ENCODE peak calls at places on chromosomes 2 and 18, in four cellular contexts. T, F, L and R are unnamed samples.

GRCh38 chr2:12498286-12498685 is 218.4 kb upstream of the TRIB2 start:
- DNase-seq in T (no peak), F (no peak), L (no peak), R (no peak)

GRCh38 chr2:42103829-42104228 is 56.0 kb downstream of the PKDCC start:
- DNase-seq in T (no peak), F (no peak), L (no peak), R (no peak)

GRCh38 chr2:70946832-70947442 is 11.2 kb downstream of the ATP6V1B1 start:
- DNase-seq in T (peak), F (no peak), L (peak), R (peak)

GRCh38 chr2:9166579-9167392 is 39.8 kb upstream of the ASAP2 start:
- DNase-seq in T (no peak), F (no peak), L (peak), R (no peak)

GRCh38 chr2:217553202-217553601 is 449.6 kb downstream of the TNS1 start:
- DNase-seq in T (no peak), F (no peak), L (no peak), R (no peak)

GRCh38 chr18:54329787-54330186 is 27.9 kb downstream of the STARD6 start:
- DNase-seq in T (no peak), F (no peak), L (no peak), R (no peak)

GRCh38 chr2:20664071-20664390 is 2.9 kb upstream of the GDF7 start:
- DNase-seq in T (no peak), F (no peak), L (no peak), R (no peak)

GRCh38 chr2:46411245-46411641 is 68.1 kb upstream of the TMEM247 start:
- DNase-seq in T (no peak), F (no peak), L (no peak), R (no peak)

GRCh38 chr18:43664487-43665008 is 387.3 kb upstream of the SYT4 start:
- DNase-seq in T (no peak), F (no peak), L (peak), R (no peak)

GRCh38 chr2:70565039-70565731 is 11.6 kb upstream of the TGFA start:
- DNase-seq in T (no peak), F (no peak), L (no peak), R (no peak)

GRCh38 chr2:148725569-148725968 is 81.0 kb downstream of the EPC2 start:
- DNase-seq in T (no peak), F (no peak), L (no peak), R (no peak)

GRCh38 chr18:57575542-57575941 is 11.0 kb downstream of the FECH start:
- DNase-seq in T (no peak), F (no peak), L (no peak), R (no peak)

GRCh38 chr2:101843048-101843447 is 145.5 kb downstream of the MAP4K4 start:
- DNase-seq in T (no peak), F (no peak), L (peak), R (peak)

GRCh38 chr2:216343221-216343985 is 28.9 kb downstream of the MARCHF4 start:
- DNase-seq in T (no peak), F (no peak), L (no peak), R (no peak)

GRCh38 chr2:70596293-70596692 is 42.7 kb upstream of the TGFA start:
- DNase-seq in T (no peak), F (no peak), L (peak), R (peak)

GRCh38 chr2:112147382-112147781 is 9.2 kb downstream of the FBLN7 start:
- DNase-seq in T (no peak), F (peak), L (peak), R (no peak)

GRCh38 chr2:57479994-57480393 is 566.6 kb upstream of the VRK2 start:
- DNase-seq in T (no peak), F (no peak), L (no peak), R (peak)

GRCh38 chr2:232455426-232456255 is at the start of gene ALPI:
- DNase-seq in T (no peak), F (no peak), L (no peak), R (no peak)

GRCh38 chr2:23286765-23287155 is 98.2 kb upstream of the KLHL29 start:
- DNase-seq in T (peak), F (peak), L (peak), R (peak)

GRCh38 chr2:109707281-109708147 is 86.6 kb upstream of the RGPD5 start:
- DNase-seq in T (no peak), F (no peak), L (no peak), R (no peak)

GRCh38 chr2:120219766-120220165 is 3.4 kb downstream of the TMEM185B start:
- DNase-seq in T (no peak), F (no peak), L (no peak), R (no peak)

GRCh38 chr2:102063360-102063947 is 71.7 kb downstream of the IL1R2 start:
- DNase-seq in T (peak), F (peak), L (peak), R (peak)

GRCh38 chr18:48408727-48409590 is at the start of gene ZBTB7C:
- DNase-seq in T (peak), F (peak), L (no peak), R (no peak)

GRCh38 chr2:189393440-189394111 is 47.7 kb upstream of the WDR75 start:
- DNase-seq in T (no peak), F (no peak), L (peak), R (peak)

GRCh38 chr18:5653802-5654201 is 110.0 kb upstream of the EPB41L3 start:
- DNase-seq in T (no peak), F (no peak), L (no peak), R (no peak)

GRCh38 chr18:70330887-70331286 is 42.0 kb downstream of the SOCS6 start:
- DNase-seq in T (no peak), F (no peak), L (no peak), R (no peak)

GRCh38 chr2:223243233-223243632 is 191.2 kb downstream of the KCNE4 start:
- DNase-seq in T (no peak), F (no peak), L (no peak), R (no peak)

GRCh38 chr2:217215877-217216276 is 356.0 kb upstream of the TNP1 start:
- DNase-seq in T (no peak), F (no peak), L (no peak), R (no peak)

GRCh38 chr2:223536546-223536945 is 65.6 kb downstream of the SCG2 start:
- DNase-seq in T (no peak), F (no peak), L (no peak), R (no peak)

GRCh38 chr2:109638807-109639206 is 24.6 kb downstream of the SOWAHC start:
- DNase-seq in T (peak), F (no peak), L (peak), R (peak)

GRCh38 chr2:204669386-204669785 is 124.1 kb downstream of the PARD3B start:
- DNase-seq in T (no peak), F (no peak), L (peak), R (no peak)

GRCh38 chr2:148993336-148993735 is 45.2 kb upstream of the LYPD6B start:
- DNase-seq in T (no peak), F (no peak), L (no peak), R (no peak)

GRCh38 chr2:113918229-113918628 is 28.3 kb downstream of the ACTR3 start:
- DNase-seq in T (no peak), F (no peak), L (no peak), R (no peak)

GRCh38 chr2:85935746-85936208 is 47.0 kb upstream of the ST3GAL5 start:
- DNase-seq in T (no peak), F (no peak), L (peak), R (peak)

GRCh38 chr2:48398285-48399135 is 131.4 kb upstream of the STON1 start:
- DNase-seq in T (no peak), F (no peak), L (peak), R (no peak)

GRCh38 chr2:207852791-207853190 is 83.1 kb upstream of the FZD5 start:
- DNase-seq in T (no peak), F (no peak), L (no peak), R (no peak)

GRCh38 chr2:147636238-147636887 is 208.5 kb upstream of the ACVR2A start:
- DNase-seq in T (no peak), F (no peak), L (peak), R (peak)

GRCh38 chr18:56606623-56607022 is 31.8 kb downstream of the TXNL1 start:
- DNase-seq in T (no peak), F (no peak), L (no peak), R (no peak)

GRCh38 chr2:74507926-74508520 is 528 bp upstream of the PCGF1 start:
- DNase-seq in T (no peak), F (peak), L (peak), R (peak)
- TF ChIP-seq CTCF in T (no peak), F (no peak), L (no peak), R (no peak)

GRCh38 chr2:30310955-30311354 is 79.6 kb downstream of the LBH start:
- DNase-seq in T (no peak), F (no peak), L (no peak), R (no peak)
- TF ChIP-seq CTCF in T (no peak), F (no peak), L (no peak), R (no peak)

DNA sequence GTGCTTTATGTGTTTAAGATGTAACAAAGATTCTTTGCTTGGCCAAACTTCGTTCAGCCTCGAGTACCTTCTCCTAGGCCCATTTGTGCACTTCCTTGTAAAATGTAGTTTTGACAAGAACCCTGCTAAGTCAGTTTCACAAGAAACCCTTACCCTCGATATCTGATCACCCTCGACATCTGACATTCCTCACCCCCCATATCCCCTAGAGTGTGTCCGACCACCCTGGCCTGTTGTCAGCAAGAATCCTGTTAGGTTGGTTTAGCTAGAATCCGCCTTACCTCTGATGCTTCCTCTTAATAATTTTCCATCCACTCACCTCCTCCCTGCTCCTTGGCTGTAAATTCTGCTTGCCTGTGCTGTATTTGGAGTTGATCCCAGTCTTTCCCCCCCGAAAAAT is 85.3 kb downstream of the UXS1 start:
- DNase-seq in T (no peak), F (no peak), L (no peak), R (no peak)
- TF ChIP-seq CTCF in T (no peak), F (no peak), L (no peak), R (no peak)

GRCh38 chr2:158743899-158744298 is 51.2 kb upstream of the DAPL1 start:
- DNase-seq in T (no peak), F (no peak), L (no peak), R (no peak)

GRCh38 chr2:158745067-158745865 is 49.9 kb upstream of the DAPL1 start:
- DNase-seq in T (peak), F (no peak), L (peak), R (peak)

GRCh38 chr2:158746488-158746887 is 48.6 kb upstream of the DAPL1 start:
- DNase-seq in T (no peak), F (no peak), L (no peak), R (no peak)

GRCh38 chr2:158747346-158747745 is 47.8 kb upstream of the DAPL1 start:
- DNase-seq in T (no peak), F (no peak), L (no peak), R (no peak)

DNA sequence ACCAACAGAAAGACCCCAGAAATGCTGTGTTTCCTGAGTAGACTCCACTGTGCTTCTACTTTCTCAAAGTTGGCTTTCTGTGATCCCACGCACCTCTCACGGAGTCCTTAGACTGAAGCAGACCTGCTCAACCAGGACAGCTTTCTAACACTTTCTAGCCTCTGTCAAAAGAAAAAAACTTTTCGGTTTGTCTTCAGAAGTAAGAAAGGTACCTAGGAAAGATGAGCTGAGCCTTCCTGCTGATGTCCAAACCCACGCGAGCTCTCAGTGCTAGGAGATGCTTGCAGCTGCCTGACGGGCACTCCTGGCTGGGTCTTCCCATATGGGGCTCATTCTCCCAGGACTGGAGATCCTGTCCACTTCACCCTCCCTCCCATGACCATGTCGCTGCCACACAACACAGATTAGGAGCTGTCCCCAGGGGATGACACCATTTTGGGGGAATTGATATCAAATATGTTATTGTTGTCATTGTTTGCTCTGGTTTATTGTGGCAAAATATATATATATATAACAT is 49.2 kb upstream of the DAPL1 start:
- DNase-seq in T (no peak), F (no peak), L (no peak), R (no peak)
- TF ChIP-seq CTCF in T (no peak), F (no peak), L (no peak), R (no peak)

DNA sequence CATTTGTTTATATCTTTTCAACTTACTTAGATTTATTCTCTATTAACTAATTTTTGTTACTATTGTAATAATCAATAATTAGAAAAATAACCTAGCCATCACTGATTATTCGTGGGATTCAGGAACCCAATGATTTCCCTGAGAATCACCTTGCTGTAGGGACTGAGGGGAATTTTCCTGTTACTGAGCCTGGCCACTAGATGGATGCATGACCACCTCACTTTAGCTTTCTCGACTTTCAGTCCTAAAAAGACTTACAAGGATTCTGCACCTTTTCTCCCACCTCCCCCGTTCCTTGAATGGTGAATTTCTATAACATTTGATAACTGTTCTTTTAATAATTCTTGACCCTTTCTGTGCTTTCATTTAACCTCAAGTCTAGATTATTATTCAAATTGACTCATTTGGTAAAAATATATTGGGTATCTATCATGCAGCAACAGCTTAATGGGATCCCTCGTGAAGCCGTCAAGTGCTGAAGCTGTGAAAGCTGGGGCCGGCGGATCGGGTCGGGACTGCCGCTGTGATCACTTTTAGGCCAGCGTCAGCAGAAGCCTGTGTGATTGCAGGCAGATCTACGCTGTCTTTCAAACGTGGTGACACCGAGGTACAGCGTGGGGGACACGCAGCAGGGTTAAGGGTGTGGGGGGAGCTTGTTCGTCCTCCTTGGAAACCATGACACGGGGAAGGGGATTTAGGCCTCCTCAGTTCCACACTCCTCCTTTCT is 38.8 kb upstream of the TMEM18 start:
- DNase-seq in T (no peak), F (no peak), L (peak), R (peak)
- TF ChIP-seq CTCF in T (no peak), F (peak), L (peak), R (peak)

GRCh38 chr2:171688129-171688465 is 828 bp downstream of the DYNC1I2 start:
- DNase-seq in T (no peak), F (no peak), L (peak), R (no peak)

DNA sequence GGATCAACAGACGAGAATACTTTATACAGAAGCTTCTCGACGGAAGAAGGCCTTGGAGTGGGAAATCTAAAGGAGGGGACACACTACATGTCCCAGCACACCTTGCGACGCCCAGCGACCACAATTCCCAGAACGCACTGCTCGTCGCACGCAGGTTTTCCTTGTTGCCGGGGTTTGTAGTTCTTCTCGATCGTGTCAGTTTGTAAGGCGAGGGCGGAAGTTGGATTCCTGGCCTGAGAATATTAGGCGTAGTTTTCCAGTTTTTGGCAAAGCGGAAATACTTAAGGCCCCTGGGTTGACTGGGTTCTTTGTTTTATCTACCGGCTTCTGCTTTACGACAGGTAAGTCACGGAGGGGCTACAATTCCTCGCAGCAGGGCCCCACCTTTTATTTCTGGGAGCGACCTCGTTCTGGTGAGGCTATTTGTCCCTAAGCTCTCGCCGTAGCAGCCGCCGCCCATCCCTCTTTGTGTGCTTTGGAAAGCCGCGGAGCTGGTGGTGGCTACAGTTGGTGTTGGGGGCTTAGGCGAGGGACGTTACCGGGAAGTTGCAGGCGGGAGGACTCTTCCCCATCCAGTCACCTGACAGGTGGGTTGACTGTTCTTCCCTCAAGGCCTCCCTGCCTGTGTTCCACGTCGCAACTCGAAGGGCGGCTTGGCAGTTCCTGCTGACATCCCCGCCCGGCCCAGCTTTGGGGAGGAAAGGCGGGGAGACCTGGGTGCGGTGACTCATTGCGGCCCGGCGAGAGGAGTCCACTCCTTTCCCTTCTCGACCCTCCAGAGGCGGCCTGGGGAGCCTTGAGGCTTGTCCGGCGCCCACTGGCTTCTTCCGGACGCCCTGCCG is at the start of gene DYNC1I2:
- DNase-seq in T (peak), F (peak), L (peak), R (peak)
- TF ChIP-seq CTCF in T (peak), F (no peak), L (no peak), R (no peak)

DNA sequence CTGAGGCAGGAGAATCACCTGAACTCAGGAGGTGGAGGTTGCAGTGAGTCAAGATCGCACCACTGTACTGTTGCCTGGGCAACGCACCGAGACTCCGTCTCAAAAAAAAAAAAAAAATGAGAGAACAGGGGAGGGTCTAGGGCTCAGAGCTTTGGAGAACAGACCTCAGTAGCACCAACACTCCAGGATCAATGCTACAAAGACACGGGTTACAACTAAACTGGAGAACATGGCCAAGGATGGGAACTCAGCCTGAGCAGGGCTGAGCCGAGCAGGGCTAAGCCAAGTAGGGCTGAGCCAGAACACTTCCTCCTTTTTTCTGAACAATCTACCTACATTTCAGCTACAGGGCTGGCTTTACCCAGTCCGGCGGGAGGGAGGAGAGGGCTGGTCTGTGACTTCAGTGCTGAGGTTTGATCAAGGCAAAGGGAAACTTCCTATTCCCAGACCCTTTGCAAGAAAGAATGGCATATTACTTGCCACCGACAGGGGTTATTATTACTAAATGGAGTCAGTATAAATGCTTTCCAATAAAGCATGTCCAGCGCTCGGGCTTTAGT is 2.9 kb upstream of the CASP8 start:
- DNase-seq in T (peak), F (peak), L (no peak), R (no peak)
- TF ChIP-seq CTCF in T (no peak), F (no peak), L (no peak), R (no peak)

GRCh38 chr2:145194671-145195070 is 674.8 kb upstream of the ZEB2 start:
- DNase-seq in T (no peak), F (no peak), L (peak), R (no peak)
- TF ChIP-seq CTCF in T (no peak), F (no peak), L (no peak), R (no peak)

GRCh38 chr2:143435112-143435511 is 305.9 kb downstream of the ARHGAP15 start:
- DNase-seq in T (no peak), F (no peak), L (peak), R (no peak)

GRCh38 chr2:143433840-143434239 is 304.6 kb downstream of the ARHGAP15 start:
- DNase-seq in T (no peak), F (no peak), L (no peak), R (no peak)

GRCh38 chr2:143431316-143431715 is 302.1 kb downstream of the ARHGAP15 start:
- DNase-seq in T (no peak), F (no peak), L (peak), R (no peak)

GRCh38 chr2:143434445-143434844 is 305.2 kb downstream of the ARHGAP15 start:
- DNase-seq in T (no peak), F (no peak), L (no peak), R (no peak)

GRCh38 chr2:143433158-143433557 is 303.9 kb downstream of the ARHGAP15 start:
- DNase-seq in T (no peak), F (no peak), L (no peak), R (peak)
- TF ChIP-seq CTCF in T (no peak), F (peak), L (no peak), R (no peak)